ENCODE peak calls at places on chromosomes 5 and 9, in seven cellular contexts. One of them, this sample, is unnamed.

GRCh38 chr5:55232194-55232984 is 1.0 kb downstream of the CCNO start:
- DNase-seq in CD8-positive, alpha-beta T cell: no peak
- DNase-seq in astrocyte of the cerebellum: no peak
- DNase-seq in BE2C: peak
- DNase-seq in CD4-positive, alpha-beta T cell: no peak
- DNase-seq in BJ: no peak
- DNase-seq in upper lobe of right lung: no peak
- DNase-seq in this sample: no peak

GRCh38 chr5:167413503-167413902 is 877.9 kb upstream of the WWC1 start:
- DNase-seq in CD8-positive, alpha-beta T cell: no peak
- DNase-seq in astrocyte of the cerebellum: no peak
- DNase-seq in BE2C: no peak
- DNase-seq in CD4-positive, alpha-beta T cell: no peak
- DNase-seq in BJ: no peak
- DNase-seq in upper lobe of right lung: no peak
- DNase-seq in this sample: no peak

GRCh38 chr9:79952401-79952800 is 380.6 kb downstream of the TLE4 start:
- DNase-seq in CD8-positive, alpha-beta T cell: no peak
- DNase-seq in astrocyte of the cerebellum: no peak
- DNase-seq in BE2C: no peak
- DNase-seq in CD4-positive, alpha-beta T cell: no peak
- DNase-seq in BJ: no peak
- DNase-seq in upper lobe of right lung: no peak
- DNase-seq in this sample: no peak

GRCh38 chr5:76610196-76610595 is 13.0 kb downstream of the F2RL2 start:
- DNase-seq in CD8-positive, alpha-beta T cell: no peak
- DNase-seq in astrocyte of the cerebellum: no peak
- DNase-seq in BE2C: no peak
- DNase-seq in CD4-positive, alpha-beta T cell: no peak
- DNase-seq in BJ: no peak
- DNase-seq in upper lobe of right lung: no peak
- DNase-seq in this sample: no peak

GRCh38 chr5:82045526-82046267 is 73.9 kb downstream of the ATG10 start:
- DNase-seq in CD8-positive, alpha-beta T cell: no peak
- DNase-seq in astrocyte of the cerebellum: peak
- DNase-seq in BE2C: no peak
- DNase-seq in CD4-positive, alpha-beta T cell: no peak
- DNase-seq in BJ: peak
- DNase-seq in upper lobe of right lung: no peak
- DNase-seq in this sample: no peak

GRCh38 chr5:160245506-160246100 is 16.3 kb downstream of the FABP6 start:
- DNase-seq in CD8-positive, alpha-beta T cell: no peak
- DNase-seq in astrocyte of the cerebellum: no peak
- DNase-seq in BE2C: peak
- DNase-seq in CD4-positive, alpha-beta T cell: no peak
- DNase-seq in BJ: no peak
- DNase-seq in upper lobe of right lung: no peak
- DNase-seq in this sample: no peak

GRCh38 chr9:114034663-114035062 is 43.4 kb downstream of the AMBP start:
- DNase-seq in CD8-positive, alpha-beta T cell: no peak
- DNase-seq in astrocyte of the cerebellum: no peak
- DNase-seq in BE2C: no peak
- DNase-seq in CD4-positive, alpha-beta T cell: no peak
- DNase-seq in BJ: no peak
- DNase-seq in upper lobe of right lung: no peak
- DNase-seq in this sample: no peak

GRCh38 chr9:114156658-114157421 is 1.5 kb downstream of the COL27A1 start:
- DNase-seq in CD8-positive, alpha-beta T cell: no peak
- DNase-seq in astrocyte of the cerebellum: peak
- DNase-seq in BE2C: peak
- DNase-seq in CD4-positive, alpha-beta T cell: no peak
- DNase-seq in BJ: no peak
- DNase-seq in upper lobe of right lung: peak
- DNase-seq in this sample: peak

GRCh38 chr9:31304576-31304975 is 1079.9 kb upstream of the ACO1 start:
- DNase-seq in CD8-positive, alpha-beta T cell: no peak
- DNase-seq in astrocyte of the cerebellum: peak
- DNase-seq in BE2C: no peak
- DNase-seq in CD4-positive, alpha-beta T cell: no peak
- DNase-seq in BJ: peak
- DNase-seq in upper lobe of right lung: no peak
- DNase-seq in this sample: no peak

GRCh38 chr5:33195431-33196128 is 245.2 kb upstream of the TARS1 start:
- DNase-seq in CD8-positive, alpha-beta T cell: no peak
- DNase-seq in astrocyte of the cerebellum: peak
- DNase-seq in BE2C: no peak
- DNase-seq in CD4-positive, alpha-beta T cell: no peak
- DNase-seq in BJ: peak
- DNase-seq in upper lobe of right lung: no peak
- DNase-seq in this sample: peak

GRCh38 chr5:66864240-66864884 is 268.2 kb downstream of the MAST4 start:
- DNase-seq in CD8-positive, alpha-beta T cell: no peak
- DNase-seq in astrocyte of the cerebellum: no peak
- DNase-seq in BE2C: peak
- DNase-seq in CD4-positive, alpha-beta T cell: no peak
- DNase-seq in BJ: no peak
- DNase-seq in upper lobe of right lung: no peak
- DNase-seq in this sample: peak

GRCh38 chr5:35461530-35461929 is 156.1 kb upstream of the SPEF2 start:
- DNase-seq in CD8-positive, alpha-beta T cell: no peak
- DNase-seq in astrocyte of the cerebellum: no peak
- DNase-seq in BE2C: no peak
- DNase-seq in CD4-positive, alpha-beta T cell: no peak
- DNase-seq in BJ: no peak
- DNase-seq in upper lobe of right lung: no peak
- DNase-seq in this sample: no peak

GRCh38 chr9:87818308-87818707 is 64.4 kb upstream of the SPATA31E1 start:
- DNase-seq in CD8-positive, alpha-beta T cell: no peak
- DNase-seq in astrocyte of the cerebellum: no peak
- DNase-seq in BE2C: no peak
- DNase-seq in CD4-positive, alpha-beta T cell: no peak
- DNase-seq in BJ: no peak
- DNase-seq in upper lobe of right lung: no peak
- DNase-seq in this sample: no peak

GRCh38 chr5:97127727-97128126 is 14.7 kb downstream of the LIX1 start:
- DNase-seq in CD8-positive, alpha-beta T cell: no peak
- DNase-seq in astrocyte of the cerebellum: no peak
- DNase-seq in BE2C: no peak
- DNase-seq in CD4-positive, alpha-beta T cell: no peak
- DNase-seq in BJ: no peak
- DNase-seq in upper lobe of right lung: no peak
- DNase-seq in this sample: no peak

GRCh38 chr5:138282918-138283742 is 8.7 kb upstream of the GFRA3 start:
- DNase-seq in CD8-positive, alpha-beta T cell: no peak
- DNase-seq in astrocyte of the cerebellum: peak
- DNase-seq in BE2C: peak
- DNase-seq in CD4-positive, alpha-beta T cell: no peak
- DNase-seq in BJ: peak
- DNase-seq in upper lobe of right lung: peak
- DNase-seq in this sample: peak

GRCh38 chr5:65734921-65735320 is 12.9 kb downstream of the NLN start:
- DNase-seq in CD8-positive, alpha-beta T cell: no peak
- DNase-seq in astrocyte of the cerebellum: no peak
- DNase-seq in BE2C: no peak
- DNase-seq in CD4-positive, alpha-beta T cell: no peak
- DNase-seq in BJ: no peak
- DNase-seq in upper lobe of right lung: no peak
- DNase-seq in this sample: no peak

GRCh38 chr5:14008819-14009311 is 64.4 kb upstream of the DNAH5 start:
- DNase-seq in CD8-positive, alpha-beta T cell: no peak
- DNase-seq in astrocyte of the cerebellum: no peak
- DNase-seq in BE2C: no peak
- DNase-seq in CD4-positive, alpha-beta T cell: no peak
- DNase-seq in BJ: no peak
- DNase-seq in upper lobe of right lung: peak
- DNase-seq in this sample: no peak

GRCh38 chr9:107600060-107600573 is 110.5 kb upstream of the KLF4 start:
- DNase-seq in CD8-positive, alpha-beta T cell: no peak
- DNase-seq in astrocyte of the cerebellum: no peak
- DNase-seq in BE2C: no peak
- DNase-seq in CD4-positive, alpha-beta T cell: no peak
- DNase-seq in BJ: no peak
- DNase-seq in upper lobe of right lung: no peak
- DNase-seq in this sample: no peak

GRCh38 chr9:125515281-125515680 is 191.7 kb downstream of the MAPKAP1 start:
- DNase-seq in CD8-positive, alpha-beta T cell: no peak
- DNase-seq in astrocyte of the cerebellum: no peak
- DNase-seq in BE2C: no peak
- DNase-seq in CD4-positive, alpha-beta T cell: no peak
- DNase-seq in BJ: no peak
- DNase-seq in upper lobe of right lung: no peak
- DNase-seq in this sample: no peak

DNA sequence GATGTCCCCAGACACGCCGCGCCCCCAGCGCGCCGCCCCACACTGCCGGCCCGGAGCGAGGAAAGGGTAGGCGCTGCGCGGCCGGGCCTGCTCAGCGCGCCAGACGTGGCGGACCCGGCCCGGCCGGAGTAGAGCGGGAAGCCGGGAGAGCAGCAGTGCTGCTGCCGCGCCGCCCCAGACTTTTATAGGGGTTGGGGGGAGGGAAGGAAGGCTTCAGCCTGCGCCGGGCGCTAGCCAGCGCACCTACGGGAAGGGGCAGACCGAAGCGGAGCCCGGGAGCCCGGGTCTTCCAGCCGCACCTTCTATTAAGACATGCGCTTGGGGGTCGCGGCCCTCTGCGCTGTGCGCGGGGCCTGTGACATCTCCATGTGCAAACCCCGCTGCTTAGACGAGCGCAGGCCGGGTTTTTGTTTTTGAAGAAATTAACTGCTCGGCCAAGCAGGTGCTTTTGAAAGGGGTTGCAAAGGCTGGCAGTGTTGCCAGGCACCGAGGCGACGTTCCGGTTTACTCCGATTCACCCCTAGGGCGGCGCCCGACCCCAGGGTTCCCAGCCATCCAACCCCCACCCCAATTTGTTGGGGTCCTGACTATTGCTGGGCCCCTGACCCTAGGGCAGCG is 361 bp upstream of the PAX5 start:
- DNase-seq in CD8-positive, alpha-beta T cell: no peak
- DNase-seq in astrocyte of the cerebellum: no peak
- DNase-seq in BE2C: no peak
- DNase-seq in CD4-positive, alpha-beta T cell: no peak
- DNase-seq in BJ: no peak
- DNase-seq in upper lobe of right lung: no peak
- DNase-seq in this sample: no peak
- TF ChIP-seq CTCF in CD8-positive, alpha-beta T cell: no peak
- TF ChIP-seq CTCF in astrocyte of the cerebellum: no peak
- TF ChIP-seq CTCF in BE2C: peak
- TF ChIP-seq CTCF in CD4-positive, alpha-beta T cell: no peak
- TF ChIP-seq CTCF in BJ: peak
- TF ChIP-seq CTCF in upper lobe of right lung: no peak
- TF ChIP-seq CTCF in this sample: no peak

GRCh38 chr9:97831843-97832636 is 21.0 kb upstream of the FOXE1 start:
- DNase-seq in CD8-positive, alpha-beta T cell: no peak
- DNase-seq in astrocyte of the cerebellum: no peak
- DNase-seq in BE2C: no peak
- DNase-seq in CD4-positive, alpha-beta T cell: no peak
- DNase-seq in BJ: no peak
- DNase-seq in upper lobe of right lung: no peak
- DNase-seq in this sample: no peak
- TF ChIP-seq CTCF in CD8-positive, alpha-beta T cell: no peak
- TF ChIP-seq CTCF in astrocyte of the cerebellum: no peak
- TF ChIP-seq CTCF in BE2C: no peak
- TF ChIP-seq CTCF in CD4-positive, alpha-beta T cell: no peak
- TF ChIP-seq CTCF in BJ: no peak
- TF ChIP-seq CTCF in upper lobe of right lung: no peak
- TF ChIP-seq CTCF in this sample: no peak

GRCh38 chr5:7394889-7395431 is 978 bp upstream of the ADCY2 start:
- DNase-seq in CD8-positive, alpha-beta T cell: no peak
- DNase-seq in astrocyte of the cerebellum: no peak
- DNase-seq in BE2C: no peak
- DNase-seq in CD4-positive, alpha-beta T cell: no peak
- DNase-seq in BJ: no peak
- DNase-seq in upper lobe of right lung: no peak
- DNase-seq in this sample: no peak
- TF ChIP-seq CTCF in CD8-positive, alpha-beta T cell: no peak
- TF ChIP-seq CTCF in astrocyte of the cerebellum: no peak
- TF ChIP-seq CTCF in BE2C: no peak
- TF ChIP-seq CTCF in CD4-positive, alpha-beta T cell: no peak
- TF ChIP-seq CTCF in BJ: no peak
- TF ChIP-seq CTCF in upper lobe of right lung: no peak
- TF ChIP-seq CTCF in this sample: no peak

GRCh38 chr5:139686356-139686918 is 38.3 kb downstream of the CXXC5 start:
- DNase-seq in CD8-positive, alpha-beta T cell: no peak
- DNase-seq in astrocyte of the cerebellum: no peak
- DNase-seq in BE2C: no peak
- DNase-seq in CD4-positive, alpha-beta T cell: no peak
- DNase-seq in BJ: no peak
- DNase-seq in upper lobe of right lung: no peak
- DNase-seq in this sample: no peak

GRCh38 chr5:139684350-139684880 is 36.3 kb downstream of the CXXC5 start:
- DNase-seq in CD8-positive, alpha-beta T cell: no peak
- DNase-seq in astrocyte of the cerebellum: no peak
- DNase-seq in BE2C: no peak
- DNase-seq in CD4-positive, alpha-beta T cell: no peak
- DNase-seq in BJ: no peak
- DNase-seq in upper lobe of right lung: no peak
- DNase-seq in this sample: no peak

GRCh38 chr5:139683295-139684271 is 35.4 kb downstream of the CXXC5 start:
- DNase-seq in CD8-positive, alpha-beta T cell: no peak
- DNase-seq in astrocyte of the cerebellum: no peak
- DNase-seq in BE2C: no peak
- DNase-seq in CD4-positive, alpha-beta T cell: no peak
- DNase-seq in BJ: no peak
- DNase-seq in upper lobe of right lung: no peak
- DNase-seq in this sample: no peak

GRCh38 chr5:139685886-139686285 is 37.7 kb downstream of the CXXC5 start:
- DNase-seq in CD8-positive, alpha-beta T cell: no peak
- DNase-seq in astrocyte of the cerebellum: no peak
- DNase-seq in BE2C: no peak
- DNase-seq in CD4-positive, alpha-beta T cell: no peak
- DNase-seq in BJ: no peak
- DNase-seq in upper lobe of right lung: no peak
- DNase-seq in this sample: no peak

DNA sequence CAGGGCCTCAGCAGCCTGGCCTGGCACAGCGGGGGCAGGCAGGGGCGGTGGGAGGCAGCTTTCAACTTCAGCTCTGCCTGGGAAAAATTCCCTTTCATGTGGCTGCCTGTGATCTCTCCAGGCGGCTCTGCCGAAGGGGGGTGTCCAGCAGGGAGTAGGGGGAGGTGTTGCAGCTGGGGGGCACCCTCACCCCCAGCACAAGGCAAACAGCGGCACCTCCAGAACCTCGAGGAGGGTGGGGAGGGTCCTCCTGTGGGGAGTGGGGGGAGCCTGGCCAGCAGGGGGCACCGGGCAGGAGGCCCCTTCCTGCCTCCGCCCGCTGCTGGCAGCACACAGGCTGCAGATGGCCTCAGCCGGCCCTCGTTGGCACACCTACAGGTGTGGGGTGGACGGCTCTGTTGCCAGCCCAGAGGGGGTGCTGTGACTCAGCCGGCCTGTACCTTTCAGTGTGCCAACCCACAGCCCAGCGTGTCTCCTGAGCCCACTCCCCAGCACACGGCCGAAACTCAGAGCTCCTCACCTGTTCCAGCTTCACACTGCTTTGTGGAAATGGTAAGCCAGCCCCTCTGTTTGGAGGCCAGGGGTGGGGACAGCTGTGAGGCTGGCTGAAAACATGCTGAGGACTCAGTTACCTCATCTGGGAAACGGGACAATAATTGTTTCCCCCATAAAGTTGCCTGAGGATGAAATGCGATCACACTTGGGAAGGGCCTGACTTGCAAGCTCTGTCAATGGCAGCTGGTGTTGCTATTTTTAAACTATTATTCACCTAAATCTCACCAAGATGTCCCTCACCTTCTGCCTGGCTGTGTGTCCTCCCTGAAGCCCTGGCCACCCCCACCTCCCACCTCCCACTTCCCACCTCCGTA is 37.0 kb downstream of the CXXC5 start:
- DNase-seq in CD8-positive, alpha-beta T cell: no peak
- DNase-seq in astrocyte of the cerebellum: no peak
- DNase-seq in BE2C: no peak
- DNase-seq in CD4-positive, alpha-beta T cell: no peak
- DNase-seq in BJ: no peak
- DNase-seq in upper lobe of right lung: no peak
- DNase-seq in this sample: no peak
- TF ChIP-seq CTCF in CD8-positive, alpha-beta T cell: no peak
- TF ChIP-seq CTCF in astrocyte of the cerebellum: peak
- TF ChIP-seq CTCF in BE2C: peak
- TF ChIP-seq CTCF in CD4-positive, alpha-beta T cell: no peak
- TF ChIP-seq CTCF in BJ: peak
- TF ChIP-seq CTCF in upper lobe of right lung: no peak
- TF ChIP-seq CTCF in this sample: no peak

This sample was measured in AG09319.